ENCODE peak calls at places on chromosomes 5 and 9, in eight cellular contexts. Q is left ventricle myocardium inferior, D is cardiac muscle cell, V is heart right ventricle, W is fibroblast of mammary gland, E is neural progenitor cell, T is bronchial epithelial cell, K is body of pancreas. Y is an unnamed sample.

GRCh38 chr5:118533166-118533565 is 455.2 kb downstream of the DTWD2 start:
- DNase-seq in Q (no peak), D (no peak), V (no peak), W (no peak), E (no peak), T (no peak), K (no peak), Y (no peak)

GRCh38 chr9:130042406-130042930 is 521 bp downstream of the FNBP1 start:
- DNase-seq in Q (peak; percentile 26), D (peak; percentile 56), V (peak; percentile 42), W (no peak), E (peak; percentile 76), T (no peak), K (peak; percentile 36), Y (no peak)

GRCh38 chr5:34538026-34538672 is 118.0 kb upstream of the RAI14 start:
- DNase-seq in Q (no peak), D (no peak), V (no peak), W (peak; percentile 48), E (no peak), T (peak; percentile 55), K (peak; percentile 54), Y (no peak)

GRCh38 chr5:102811962-102812361 is 56.9 kb downstream of the PAM start:
- DNase-seq in Q (no peak), D (no peak), V (no peak), W (peak; percentile 87), E (no peak), T (peak; percentile 72), K (no peak), Y (no peak)

GRCh38 chr5:131379723-131380122 is 115.9 kb downstream of the CDC42SE2 start:
- DNase-seq in Q (no peak), D (no peak), V (no peak), W (no peak), E (no peak), T (peak; percentile 81), K (peak; percentile 15), Y (no peak)

GRCh38 chr9:91419222-91420191 is 4.1 kb downstream of the NFIL3 start:
- DNase-seq in Q (no peak), D (no peak), V (no peak), W (peak; percentile 98), E (no peak), T (peak; percentile 95), K (peak; percentile 66), Y (peak; percentile 82)

GRCh38 chr5:154811239-154811638 is 39.2 kb downstream of the FAXDC2 start:
- DNase-seq in Q (no peak), D (no peak), V (no peak), W (no peak), E (no peak), T (no peak), K (no peak), Y (no peak)

GRCh38 chr5:7473668-7474215 is 77.8 kb downstream of the ADCY2 start:
- DNase-seq in Q (no peak), D (no peak), V (no peak), W (no peak), E (peak; percentile 30), T (no peak), K (no peak), Y (no peak)

GRCh38 chr5:78610163-78610583 is 38.4 kb downstream of the LHFPL2 start:
- DNase-seq in Q (no peak), D (no peak), V (no peak), W (peak; percentile 94), E (no peak), T (no peak), K (no peak), Y (no peak)

GRCh38 chr5:108615216-108615615 is 132.5 kb upstream of the FER start:
- DNase-seq in Q (no peak), D (no peak), V (no peak), W (peak; percentile 76), E (no peak), T (peak; percentile 40), K (no peak), Y (peak; percentile 14)

GRCh38 chr5:19790811-19791466 is 197.1 kb downstream of the CDH18 start:
- DNase-seq in Q (no peak), D (no peak), V (no peak), W (no peak), E (no peak), T (peak; percentile 47), K (no peak), Y (no peak)

GRCh38 chr9:11128156-11128555 is 515.4 kb upstream of the PTPRD start:
- DNase-seq in Q (no peak), D (no peak), V (no peak), W (no peak), E (no peak), T (peak; percentile 72), K (no peak), Y (no peak)

GRCh38 chr5:32100230-32100629 is 73.9 kb downstream of the GOLPH3 start:
- DNase-seq in Q (no peak), D (no peak), V (no peak), W (no peak), E (no peak), T (no peak), K (no peak), Y (no peak)

GRCh38 chr5:87389635-87390034 is 23.1 kb downstream of the CCNH start:
- DNase-seq in Q (no peak), D (no peak), V (no peak), W (no peak), E (no peak), T (no peak), K (no peak), Y (no peak)

GRCh38 chr5:38479315-38479904 is 77.0 kb downstream of the LIFR start:
- DNase-seq in Q (no peak), D (no peak), V (no peak), W (peak; percentile 18), E (no peak), T (no peak), K (no peak), Y (no peak)

GRCh38 chr5:73451218-73452130 is 2.9 kb upstream of the FOXD1 start:
- DNase-seq in Q (peak; percentile 49), D (peak; percentile 79), V (peak; percentile 69), W (peak; percentile 32), E (peak; percentile 82), T (no peak), K (peak; percentile 73), Y (no peak)

GRCh38 chr5:73450041-73450598 is 1.5 kb upstream of the FOXD1 start:
- DNase-seq in Q (no peak), D (no peak), V (no peak), W (no peak), E (no peak), T (no peak), K (no peak), Y (no peak)

GRCh38 chr5:73448451-73449136 is at the start of gene FOXD1:
- DNase-seq in Q (peak; percentile 43), D (peak; percentile 82), V (peak; percentile 59), W (peak; percentile 82), E (peak; percentile 90), T (peak; percentile 63), K (peak; percentile 60), Y (peak; percentile 91)

GRCh38 chr5:73452215-73452614 is 3.6 kb upstream of the FOXD1 start:
- DNase-seq in Q (no peak), D (no peak), V (no peak), W (no peak), E (no peak), T (no peak), K (no peak), Y (no peak)

DNA sequence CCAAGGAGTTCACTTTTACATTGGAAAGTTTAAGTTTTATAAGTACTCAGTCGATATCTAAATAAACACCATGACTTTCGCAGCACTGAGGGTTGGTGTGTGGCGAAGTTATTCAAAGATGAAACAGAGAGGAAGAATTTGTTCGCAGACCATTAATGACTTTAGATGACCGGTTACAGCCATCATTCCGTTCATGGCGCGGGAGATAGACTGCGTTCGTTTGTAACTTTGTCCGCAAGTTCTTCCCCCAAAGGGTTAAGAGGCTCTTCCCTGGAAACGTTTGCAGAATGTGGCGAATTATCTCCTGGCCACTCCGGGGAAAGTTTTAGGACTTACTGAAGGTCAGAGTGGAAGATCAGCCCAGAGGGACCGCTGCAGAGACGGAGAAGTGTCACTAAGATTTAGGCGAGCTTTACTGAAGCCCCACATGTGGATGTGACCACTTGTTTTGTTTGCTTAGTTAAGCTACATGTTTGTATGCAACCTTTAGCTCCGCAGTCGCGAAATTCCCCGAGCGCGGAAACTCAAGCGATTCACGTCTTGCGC is 2.2 kb upstream of the FOXD1 start:
- DNase-seq in Q (no peak), D (no peak), V (no peak), W (no peak), E (peak; percentile 46), T (no peak), K (no peak), Y (no peak)
- H3K4me3 ChIP-seq in Q (peak overlapping the region; percentile 6), D (peak overlapping the region; percentile 19), V (no peak overlapping the region), W (peak overlapping the region; percentile 1), E (peak overlapping the region; percentile 44), T (no peak overlapping the region), K (no peak overlapping the region), Y (peak overlapping the region; percentile 64)

GRCh38 chr9:22229069-22229468 is 217.6 kb upstream of the DMRTA1 start:
- DNase-seq in Q (no peak), D (no peak), V (no peak), W (no peak), E (no peak), T (no peak), K (no peak), Y (no peak)

GRCh38 chr9:22232971-22233370 is 213.7 kb upstream of the DMRTA1 start:
- DNase-seq in Q (no peak), D (no peak), V (no peak), W (no peak), E (no peak), T (no peak), K (no peak), Y (no peak)

GRCh38 chr9:22227986-22228385 is 218.6 kb upstream of the DMRTA1 start:
- DNase-seq in Q (no peak), D (no peak), V (no peak), W (no peak), E (no peak), T (no peak), K (no peak), Y (no peak)

DNA sequence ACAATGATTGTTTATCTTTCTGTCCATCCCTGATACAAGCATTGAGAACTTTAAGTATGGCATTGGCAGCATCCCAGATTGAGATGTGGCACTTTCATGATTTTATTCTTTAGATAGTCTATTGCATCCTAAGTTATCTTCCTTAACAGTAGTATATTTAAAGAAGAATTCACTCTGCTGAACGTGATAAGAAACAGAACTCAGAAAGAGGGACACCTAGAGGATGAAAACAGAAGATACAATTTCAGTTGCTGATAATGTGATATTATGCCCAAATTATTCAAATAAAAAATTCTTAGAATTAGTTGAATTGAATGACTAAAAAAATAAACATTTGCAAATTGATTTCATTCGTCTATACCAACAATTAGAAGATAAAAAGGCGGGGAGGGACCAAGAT is 218.1 kb upstream of the DMRTA1 start:
- DNase-seq in Q (no peak), D (no peak), V (no peak), W (peak; percentile 50), E (no peak), T (no peak), K (no peak), Y (no peak)
- TF ChIP-seq CTCF in Q (peak; percentile 29), D (peak; percentile 48), V (peak; percentile 34), W (peak; percentile 48), E (peak; percentile 32), T (peak; percentile 21), K (no peak), Y (peak; percentile 25)

GRCh38 chr5:142322747-142323479 is 1.9 kb downstream of the SPRY4 start:
- DNase-seq in Q (peak; percentile 44), D (no peak), V (no peak), W (peak; percentile 72), E (peak; percentile 25), T (no peak), K (no peak), Y (no peak)
- H3K4me3 ChIP-seq in Q (peak overlapping the region; percentile 96), D (peak overlapping the region; percentile 51), V (peak overlapping the region; percentile 80), W (peak overlapping the region; percentile 97), E (peak overlapping the region; percentile 45), T (no peak overlapping the region), K (no peak overlapping the region), Y (peak overlapping the region; percentile 81)

GRCh38 chr9:100505564-100506159 is 32.7 kb downstream of the TMEFF1 start:
- DNase-seq in Q (peak; percentile 51), D (peak; percentile 60), V (peak; percentile 57), W (peak; percentile 45), E (peak; percentile 71), T (peak; percentile 54), K (peak; percentile 75), Y (no peak)
- TF ChIP-seq CTCF in Q (peak; percentile 81), D (peak; percentile 89), V (peak; percentile 74), W (peak; percentile 82), E (peak; percentile 69), T (peak; percentile 64), K (peak; percentile 27), Y (peak; percentile 60)

Y was measured in AG04449.